ENCODE peak calls at places on chromosomes 4 and X, in seven cellular contexts. One of them, this sample, is unnamed.

GRCh38 chrX:67759018-67759417 is 215.2 kb downstream of the AR start:
- DNase-seq in lung: no peak
- DNase-seq in activated T-helper 1 cell treated with anti-CD3 and anti-CD28 coated beads, Interleukin-12 subunit alpha, Interleukin-12 subunit beta, Interleukin-2, Interleukin-4 antibody, amounts not matched to agents 30 ng/mL and 10 ng/mL and 1 ng/mL, durations not matched to agents 14 hours and 24 hours and 36 hours: no peak
- DNase-seq in NCI-H1105: no peak
- DNase-seq in SJCRH30: no peak
- DNase-seq in kidney: no peak
- DNase-seq in neural crest cell: no peak
- DNase-seq in this sample: no peak

GRCh38 chr4:15778742-15779231 is 659 bp downstream of the CD38 start:
- DNase-seq in lung: peak
- DNase-seq in activated T-helper 1 cell treated with anti-CD3 and anti-CD28 coated beads, Interleukin-12 subunit alpha, Interleukin-12 subunit beta, Interleukin-2, Interleukin-4 antibody, amounts not matched to agents 30 ng/mL and 10 ng/mL and 1 ng/mL, durations not matched to agents 14 hours and 24 hours and 36 hours: peak
- DNase-seq in NCI-H1105: no peak
- DNase-seq in SJCRH30: no peak
- DNase-seq in kidney: no peak
- DNase-seq in neural crest cell: no peak
- DNase-seq in this sample: no peak

GRCh38 chr4:165288639-165289428 is 38.6 kb upstream of the MSMO1 start:
- DNase-seq in lung: no peak
- DNase-seq in activated T-helper 1 cell treated with anti-CD3 and anti-CD28 coated beads, Interleukin-12 subunit alpha, Interleukin-12 subunit beta, Interleukin-2, Interleukin-4 antibody, amounts not matched to agents 30 ng/mL and 10 ng/mL and 1 ng/mL, durations not matched to agents 14 hours and 24 hours and 36 hours: no peak
- DNase-seq in NCI-H1105: no peak
- DNase-seq in SJCRH30: peak
- DNase-seq in kidney: no peak
- DNase-seq in neural crest cell: no peak
- DNase-seq in this sample: no peak

GRCh38 chr4:8182858-8183725 is 16.0 kb upstream of the SH3TC1 start:
- DNase-seq in lung: peak
- DNase-seq in activated T-helper 1 cell treated with anti-CD3 and anti-CD28 coated beads, Interleukin-12 subunit alpha, Interleukin-12 subunit beta, Interleukin-2, Interleukin-4 antibody, amounts not matched to agents 30 ng/mL and 10 ng/mL and 1 ng/mL, durations not matched to agents 14 hours and 24 hours and 36 hours: no peak
- DNase-seq in NCI-H1105: no peak
- DNase-seq in SJCRH30: peak
- DNase-seq in kidney: peak
- DNase-seq in neural crest cell: no peak
- DNase-seq in this sample: no peak

GRCh38 chr4:1033840-1034551 is 22.6 kb downstream of the FGFRL1 start:
- DNase-seq in lung: no peak
- DNase-seq in activated T-helper 1 cell treated with anti-CD3 and anti-CD28 coated beads, Interleukin-12 subunit alpha, Interleukin-12 subunit beta, Interleukin-2, Interleukin-4 antibody, amounts not matched to agents 30 ng/mL and 10 ng/mL and 1 ng/mL, durations not matched to agents 14 hours and 24 hours and 36 hours: no peak
- DNase-seq in NCI-H1105: no peak
- DNase-seq in SJCRH30: peak
- DNase-seq in kidney: no peak
- DNase-seq in neural crest cell: no peak
- DNase-seq in this sample: no peak

GRCh38 chr4:130712038-130712437 is 1616.1 kb downstream of the C4orf33 start:
- DNase-seq in lung: no peak
- DNase-seq in activated T-helper 1 cell treated with anti-CD3 and anti-CD28 coated beads, Interleukin-12 subunit alpha, Interleukin-12 subunit beta, Interleukin-2, Interleukin-4 antibody, amounts not matched to agents 30 ng/mL and 10 ng/mL and 1 ng/mL, durations not matched to agents 14 hours and 24 hours and 36 hours: no peak
- DNase-seq in NCI-H1105: no peak
- DNase-seq in SJCRH30: no peak
- DNase-seq in kidney: no peak
- DNase-seq in neural crest cell: no peak
- DNase-seq in this sample: no peak

GRCh38 chr4:81606796-81607550 is 135.3 kb upstream of the RASGEF1B start:
- DNase-seq in lung: peak
- DNase-seq in activated T-helper 1 cell treated with anti-CD3 and anti-CD28 coated beads, Interleukin-12 subunit alpha, Interleukin-12 subunit beta, Interleukin-2, Interleukin-4 antibody, amounts not matched to agents 30 ng/mL and 10 ng/mL and 1 ng/mL, durations not matched to agents 14 hours and 24 hours and 36 hours: no peak
- DNase-seq in NCI-H1105: no peak
- DNase-seq in SJCRH30: no peak
- DNase-seq in kidney: peak
- DNase-seq in neural crest cell: no peak
- DNase-seq in this sample: no peak

GRCh38 chrX:147884958-147885357 is 26.8 kb upstream of the FMR1 start:
- DNase-seq in lung: no peak
- DNase-seq in activated T-helper 1 cell treated with anti-CD3 and anti-CD28 coated beads, Interleukin-12 subunit alpha, Interleukin-12 subunit beta, Interleukin-2, Interleukin-4 antibody, amounts not matched to agents 30 ng/mL and 10 ng/mL and 1 ng/mL, durations not matched to agents 14 hours and 24 hours and 36 hours: no peak
- DNase-seq in NCI-H1105: no peak
- DNase-seq in SJCRH30: no peak
- DNase-seq in kidney: no peak
- DNase-seq in neural crest cell: no peak
- DNase-seq in this sample: no peak

GRCh38 chr4:15382669-15383273 is 45.1 kb upstream of the C1QTNF7 start:
- DNase-seq in lung: peak
- DNase-seq in activated T-helper 1 cell treated with anti-CD3 and anti-CD28 coated beads, Interleukin-12 subunit alpha, Interleukin-12 subunit beta, Interleukin-2, Interleukin-4 antibody, amounts not matched to agents 30 ng/mL and 10 ng/mL and 1 ng/mL, durations not matched to agents 14 hours and 24 hours and 36 hours: no peak
- DNase-seq in NCI-H1105: no peak
- DNase-seq in SJCRH30: peak
- DNase-seq in kidney: no peak
- DNase-seq in neural crest cell: no peak
- DNase-seq in this sample: no peak

GRCh38 chr4:21134994-21135393 is 434.7 kb downstream of the PACRGL start:
- DNase-seq in lung: no peak
- DNase-seq in activated T-helper 1 cell treated with anti-CD3 and anti-CD28 coated beads, Interleukin-12 subunit alpha, Interleukin-12 subunit beta, Interleukin-2, Interleukin-4 antibody, amounts not matched to agents 30 ng/mL and 10 ng/mL and 1 ng/mL, durations not matched to agents 14 hours and 24 hours and 36 hours: no peak
- DNase-seq in NCI-H1105: peak
- DNase-seq in SJCRH30: peak
- DNase-seq in kidney: no peak
- DNase-seq in neural crest cell: no peak
- DNase-seq in this sample: no peak

GRCh38 chrX:102154900-102155805 is 624 bp downstream of the BEX5 start:
- DNase-seq in lung: peak
- DNase-seq in activated T-helper 1 cell treated with anti-CD3 and anti-CD28 coated beads, Interleukin-12 subunit alpha, Interleukin-12 subunit beta, Interleukin-2, Interleukin-4 antibody, amounts not matched to agents 30 ng/mL and 10 ng/mL and 1 ng/mL, durations not matched to agents 14 hours and 24 hours and 36 hours: no peak
- DNase-seq in NCI-H1105: peak
- DNase-seq in SJCRH30: no peak
- DNase-seq in kidney: peak
- DNase-seq in neural crest cell: no peak
- DNase-seq in this sample: no peak

GRCh38 chr4:147594107-147594506 is 23.1 kb upstream of the TMEM184C start:
- DNase-seq in lung: no peak
- DNase-seq in activated T-helper 1 cell treated with anti-CD3 and anti-CD28 coated beads, Interleukin-12 subunit alpha, Interleukin-12 subunit beta, Interleukin-2, Interleukin-4 antibody, amounts not matched to agents 30 ng/mL and 10 ng/mL and 1 ng/mL, durations not matched to agents 14 hours and 24 hours and 36 hours: no peak
- DNase-seq in NCI-H1105: no peak
- DNase-seq in SJCRH30: no peak
- DNase-seq in kidney: no peak
- DNase-seq in neural crest cell: no peak
- DNase-seq in this sample: no peak

GRCh38 chrX:9337056-9337455 is 127.8 kb upstream of the TBL1X start:
- DNase-seq in lung: no peak
- DNase-seq in activated T-helper 1 cell treated with anti-CD3 and anti-CD28 coated beads, Interleukin-12 subunit alpha, Interleukin-12 subunit beta, Interleukin-2, Interleukin-4 antibody, amounts not matched to agents 30 ng/mL and 10 ng/mL and 1 ng/mL, durations not matched to agents 14 hours and 24 hours and 36 hours: no peak
- DNase-seq in NCI-H1105: no peak
- DNase-seq in SJCRH30: no peak
- DNase-seq in kidney: no peak
- DNase-seq in neural crest cell: no peak
- DNase-seq in this sample: no peak

GRCh38 chrX:150573702-150574101 is 5.3 kb downstream of the MTM1 start:
- DNase-seq in lung: no peak
- DNase-seq in activated T-helper 1 cell treated with anti-CD3 and anti-CD28 coated beads, Interleukin-12 subunit alpha, Interleukin-12 subunit beta, Interleukin-2, Interleukin-4 antibody, amounts not matched to agents 30 ng/mL and 10 ng/mL and 1 ng/mL, durations not matched to agents 14 hours and 24 hours and 36 hours: peak
- DNase-seq in NCI-H1105: no peak
- DNase-seq in SJCRH30: no peak
- DNase-seq in kidney: no peak
- DNase-seq in neural crest cell: no peak
- DNase-seq in this sample: no peak

GRCh38 chr4:53494851-53495250 is 96.4 kb downstream of the LNX1 start:
- DNase-seq in lung: no peak
- DNase-seq in activated T-helper 1 cell treated with anti-CD3 and anti-CD28 coated beads, Interleukin-12 subunit alpha, Interleukin-12 subunit beta, Interleukin-2, Interleukin-4 antibody, amounts not matched to agents 30 ng/mL and 10 ng/mL and 1 ng/mL, durations not matched to agents 14 hours and 24 hours and 36 hours: no peak
- DNase-seq in NCI-H1105: no peak
- DNase-seq in SJCRH30: no peak
- DNase-seq in kidney: no peak
- DNase-seq in neural crest cell: no peak
- DNase-seq in this sample: no peak

GRCh38 chr4:110088670-110089069 is 109.7 kb downstream of the ELOVL6 start:
- DNase-seq in lung: no peak
- DNase-seq in activated T-helper 1 cell treated with anti-CD3 and anti-CD28 coated beads, Interleukin-12 subunit alpha, Interleukin-12 subunit beta, Interleukin-2, Interleukin-4 antibody, amounts not matched to agents 30 ng/mL and 10 ng/mL and 1 ng/mL, durations not matched to agents 14 hours and 24 hours and 36 hours: peak
- DNase-seq in NCI-H1105: no peak
- DNase-seq in SJCRH30: peak
- DNase-seq in kidney: no peak
- DNase-seq in neural crest cell: no peak
- DNase-seq in this sample: no peak

GRCh38 chrX:40987413-40987812 is 97.8 kb upstream of the USP9X start:
- DNase-seq in lung: no peak
- DNase-seq in activated T-helper 1 cell treated with anti-CD3 and anti-CD28 coated beads, Interleukin-12 subunit alpha, Interleukin-12 subunit beta, Interleukin-2, Interleukin-4 antibody, amounts not matched to agents 30 ng/mL and 10 ng/mL and 1 ng/mL, durations not matched to agents 14 hours and 24 hours and 36 hours: no peak
- DNase-seq in NCI-H1105: no peak
- DNase-seq in SJCRH30: no peak
- DNase-seq in kidney: no peak
- DNase-seq in neural crest cell: no peak
- DNase-seq in this sample: no peak

GRCh38 chr4:109826719-109827118 is 1.1 kb upstream of the RRH start:
- DNase-seq in lung: no peak
- DNase-seq in activated T-helper 1 cell treated with anti-CD3 and anti-CD28 coated beads, Interleukin-12 subunit alpha, Interleukin-12 subunit beta, Interleukin-2, Interleukin-4 antibody, amounts not matched to agents 30 ng/mL and 10 ng/mL and 1 ng/mL, durations not matched to agents 14 hours and 24 hours and 36 hours: no peak
- DNase-seq in NCI-H1105: no peak
- DNase-seq in SJCRH30: peak
- DNase-seq in kidney: no peak
- DNase-seq in neural crest cell: no peak
- DNase-seq in this sample: no peak

GRCh38 chrX:49262603-49263002 is 1.9 kb downstream of the FOXP3 start:
- DNase-seq in lung: no peak
- DNase-seq in activated T-helper 1 cell treated with anti-CD3 and anti-CD28 coated beads, Interleukin-12 subunit alpha, Interleukin-12 subunit beta, Interleukin-2, Interleukin-4 antibody, amounts not matched to agents 30 ng/mL and 10 ng/mL and 1 ng/mL, durations not matched to agents 14 hours and 24 hours and 36 hours: no peak
- DNase-seq in NCI-H1105: no peak
- DNase-seq in SJCRH30: no peak
- DNase-seq in kidney: no peak
- DNase-seq in neural crest cell: no peak
- DNase-seq in this sample: no peak

GRCh38 chrX:19613645-19614323 is 98.5 kb upstream of the MAP3K15 start:
- DNase-seq in lung: peak
- DNase-seq in activated T-helper 1 cell treated with anti-CD3 and anti-CD28 coated beads, Interleukin-12 subunit alpha, Interleukin-12 subunit beta, Interleukin-2, Interleukin-4 antibody, amounts not matched to agents 30 ng/mL and 10 ng/mL and 1 ng/mL, durations not matched to agents 14 hours and 24 hours and 36 hours: no peak
- DNase-seq in NCI-H1105: peak
- DNase-seq in SJCRH30: no peak
- DNase-seq in kidney: no peak
- DNase-seq in neural crest cell: no peak
- DNase-seq in this sample: no peak

GRCh38 chrX:134452591-134452990 is 7.4 kb upstream of the HPRT1 start:
- DNase-seq in lung: no peak
- DNase-seq in activated T-helper 1 cell treated with anti-CD3 and anti-CD28 coated beads, Interleukin-12 subunit alpha, Interleukin-12 subunit beta, Interleukin-2, Interleukin-4 antibody, amounts not matched to agents 30 ng/mL and 10 ng/mL and 1 ng/mL, durations not matched to agents 14 hours and 24 hours and 36 hours: no peak
- DNase-seq in NCI-H1105: no peak
- DNase-seq in SJCRH30: no peak
- DNase-seq in kidney: no peak
- DNase-seq in neural crest cell: no peak
- DNase-seq in this sample: no peak

GRCh38 chrX:80808160-80808735 is 1.4 kb downstream of the BRWD3 start:
- DNase-seq in lung: peak
- DNase-seq in activated T-helper 1 cell treated with anti-CD3 and anti-CD28 coated beads, Interleukin-12 subunit alpha, Interleukin-12 subunit beta, Interleukin-2, Interleukin-4 antibody, amounts not matched to agents 30 ng/mL and 10 ng/mL and 1 ng/mL, durations not matched to agents 14 hours and 24 hours and 36 hours: peak
- DNase-seq in NCI-H1105: peak
- DNase-seq in SJCRH30: peak
- DNase-seq in kidney: peak
- DNase-seq in neural crest cell: peak
- DNase-seq in this sample: peak

GRCh38 chrX:20487227-20487626 is 220.5 kb upstream of the RPS6KA3 start:
- DNase-seq in lung: no peak
- DNase-seq in activated T-helper 1 cell treated with anti-CD3 and anti-CD28 coated beads, Interleukin-12 subunit alpha, Interleukin-12 subunit beta, Interleukin-2, Interleukin-4 antibody, amounts not matched to agents 30 ng/mL and 10 ng/mL and 1 ng/mL, durations not matched to agents 14 hours and 24 hours and 36 hours: no peak
- DNase-seq in NCI-H1105: no peak
- DNase-seq in SJCRH30: no peak
- DNase-seq in kidney: no peak
- DNase-seq in neural crest cell: no peak
- DNase-seq in this sample: no peak

GRCh38 chr4:81828991-81829390 is 357.3 kb upstream of the RASGEF1B start:
- DNase-seq in lung: no peak
- DNase-seq in activated T-helper 1 cell treated with anti-CD3 and anti-CD28 coated beads, Interleukin-12 subunit alpha, Interleukin-12 subunit beta, Interleukin-2, Interleukin-4 antibody, amounts not matched to agents 30 ng/mL and 10 ng/mL and 1 ng/mL, durations not matched to agents 14 hours and 24 hours and 36 hours: no peak
- DNase-seq in NCI-H1105: no peak
- DNase-seq in SJCRH30: no peak
- DNase-seq in kidney: no peak
- DNase-seq in neural crest cell: no peak
- DNase-seq in this sample: no peak

GRCh38 chr4:130812117-130812765 is 1716.3 kb downstream of the C4orf33 start:
- DNase-seq in lung: no peak
- DNase-seq in activated T-helper 1 cell treated with anti-CD3 and anti-CD28 coated beads, Interleukin-12 subunit alpha, Interleukin-12 subunit beta, Interleukin-2, Interleukin-4 antibody, amounts not matched to agents 30 ng/mL and 10 ng/mL and 1 ng/mL, durations not matched to agents 14 hours and 24 hours and 36 hours: no peak
- DNase-seq in NCI-H1105: no peak
- DNase-seq in SJCRH30: no peak
- DNase-seq in kidney: no peak
- DNase-seq in neural crest cell: no peak
- DNase-seq in this sample: no peak

GRCh38 chrX:31423575-31424284 is 351.9 kb upstream of the FTHL17 start:
- DNase-seq in lung: no peak
- DNase-seq in activated T-helper 1 cell treated with anti-CD3 and anti-CD28 coated beads, Interleukin-12 subunit alpha, Interleukin-12 subunit beta, Interleukin-2, Interleukin-4 antibody, amounts not matched to agents 30 ng/mL and 10 ng/mL and 1 ng/mL, durations not matched to agents 14 hours and 24 hours and 36 hours: no peak
- DNase-seq in NCI-H1105: no peak
- DNase-seq in SJCRH30: peak
- DNase-seq in kidney: no peak
- DNase-seq in neural crest cell: no peak
- DNase-seq in this sample: no peak

GRCh38 chr4:112515278-112516075 is 503 bp downstream of the NEUROG2 start:
- DNase-seq in lung: no peak
- DNase-seq in activated T-helper 1 cell treated with anti-CD3 and anti-CD28 coated beads, Interleukin-12 subunit alpha, Interleukin-12 subunit beta, Interleukin-2, Interleukin-4 antibody, amounts not matched to agents 30 ng/mL and 10 ng/mL and 1 ng/mL, durations not matched to agents 14 hours and 24 hours and 36 hours: peak
- DNase-seq in NCI-H1105: no peak
- DNase-seq in SJCRH30: peak
- DNase-seq in kidney: peak
- DNase-seq in neural crest cell: peak
- DNase-seq in this sample: no peak

GRCh38 chr4:8904666-8905065 is 33.0 kb upstream of the HMX1 start:
- DNase-seq in lung: no peak
- DNase-seq in activated T-helper 1 cell treated with anti-CD3 and anti-CD28 coated beads, Interleukin-12 subunit alpha, Interleukin-12 subunit beta, Interleukin-2, Interleukin-4 antibody, amounts not matched to agents 30 ng/mL and 10 ng/mL and 1 ng/mL, durations not matched to agents 14 hours and 24 hours and 36 hours: no peak
- DNase-seq in NCI-H1105: no peak
- DNase-seq in SJCRH30: no peak
- DNase-seq in kidney: no peak
- DNase-seq in neural crest cell: no peak
- DNase-seq in this sample: no peak

GRCh38 chr4:149751174-149751573 is 64.5 kb downstream of the IQCM start:
- DNase-seq in lung: no peak
- DNase-seq in activated T-helper 1 cell treated with anti-CD3 and anti-CD28 coated beads, Interleukin-12 subunit alpha, Interleukin-12 subunit beta, Interleukin-2, Interleukin-4 antibody, amounts not matched to agents 30 ng/mL and 10 ng/mL and 1 ng/mL, durations not matched to agents 14 hours and 24 hours and 36 hours: no peak
- DNase-seq in NCI-H1105: no peak
- DNase-seq in SJCRH30: no peak
- DNase-seq in kidney: no peak
- DNase-seq in neural crest cell: no peak
- DNase-seq in this sample: no peak

GRCh38 chr4:80017125-80017854 is 55.7 kb downstream of the ANTXR2 start:
- DNase-seq in lung: no peak
- DNase-seq in activated T-helper 1 cell treated with anti-CD3 and anti-CD28 coated beads, Interleukin-12 subunit alpha, Interleukin-12 subunit beta, Interleukin-2, Interleukin-4 antibody, amounts not matched to agents 30 ng/mL and 10 ng/mL and 1 ng/mL, durations not matched to agents 14 hours and 24 hours and 36 hours: no peak
- DNase-seq in NCI-H1105: no peak
- DNase-seq in SJCRH30: peak
- DNase-seq in kidney: no peak
- DNase-seq in neural crest cell: no peak
- DNase-seq in this sample: no peak

GRCh38 chr4:165070560-165070959 is 16.9 kb downstream of the TRIM75 start:
- DNase-seq in lung: no peak
- DNase-seq in activated T-helper 1 cell treated with anti-CD3 and anti-CD28 coated beads, Interleukin-12 subunit alpha, Interleukin-12 subunit beta, Interleukin-2, Interleukin-4 antibody, amounts not matched to agents 30 ng/mL and 10 ng/mL and 1 ng/mL, durations not matched to agents 14 hours and 24 hours and 36 hours: no peak
- DNase-seq in NCI-H1105: no peak
- DNase-seq in SJCRH30: no peak
- DNase-seq in kidney: no peak
- DNase-seq in neural crest cell: no peak
- DNase-seq in this sample: no peak

GRCh38 chr4:2761035-2761923 is 5.1 kb upstream of the TNIP2 start:
- DNase-seq in lung: no peak
- DNase-seq in activated T-helper 1 cell treated with anti-CD3 and anti-CD28 coated beads, Interleukin-12 subunit alpha, Interleukin-12 subunit beta, Interleukin-2, Interleukin-4 antibody, amounts not matched to agents 30 ng/mL and 10 ng/mL and 1 ng/mL, durations not matched to agents 14 hours and 24 hours and 36 hours: no peak
- DNase-seq in NCI-H1105: no peak
- DNase-seq in SJCRH30: no peak
- DNase-seq in kidney: no peak
- DNase-seq in neural crest cell: no peak
- DNase-seq in this sample: no peak

GRCh38 chrX:95383778-95384177 is 1300.9 kb upstream of the DIAPH2 start:
- DNase-seq in lung: no peak
- DNase-seq in activated T-helper 1 cell treated with anti-CD3 and anti-CD28 coated beads, Interleukin-12 subunit alpha, Interleukin-12 subunit beta, Interleukin-2, Interleukin-4 antibody, amounts not matched to agents 30 ng/mL and 10 ng/mL and 1 ng/mL, durations not matched to agents 14 hours and 24 hours and 36 hours: no peak
- DNase-seq in NCI-H1105: peak
- DNase-seq in SJCRH30: no peak
- DNase-seq in kidney: no peak
- DNase-seq in neural crest cell: no peak
- DNase-seq in this sample: no peak